ENCODE peak calls at places on chromosome 2, in seven cellular contexts. Z, G, Y, K, J, E and C are unnamed samples.

GRCh38 chr2:124482551-124482950 is 457.5 kb downstream of the CNTNAP5 start:
- DNase-seq in Z (no peak), G (no peak), Y (peak), K (no peak), J (no peak), E (no peak), C (no peak)

GRCh38 chr2:96506907-96507240 is 1.7 kb upstream of the NEURL3 start:
- DNase-seq in Z (no peak), G (no peak), Y (no peak), K (no peak), J (no peak), E (no peak), C (no peak)

GRCh38 chr2:166180951-166181812 is 53.4 kb upstream of the SCN1A start:
- DNase-seq in Z (peak), G (peak), Y (peak), K (peak), J (peak), E (no peak), C (peak)

GRCh38 chr2:104853926-104854506 is at the start of gene POU3F3:
- DNase-seq in Z (no peak), G (peak), Y (peak), K (no peak), J (peak), E (peak), C (peak)

GRCh38 chr2:67631474-67631873 is 234.3 kb downstream of the ETAA1 start:
- DNase-seq in Z (peak), G (no peak), Y (peak), K (no peak), J (no peak), E (no peak), C (peak)

GRCh38 chr2:162465430-162465829 is 121.5 kb downstream of the GCA start:
- DNase-seq in Z (no peak), G (no peak), Y (no peak), K (no peak), J (no peak), E (no peak), C (no peak)

GRCh38 chr2:135337066-135337465 is 194.0 kb downstream of the ZRANB3 start:
- DNase-seq in Z (peak), G (no peak), Y (no peak), K (no peak), J (no peak), E (no peak), C (no peak)

GRCh38 chr2:28868611-28869010 is 1.5 kb downstream of the TRMT61B start:
- DNase-seq in Z (no peak), G (no peak), Y (peak), K (no peak), J (no peak), E (no peak), C (no peak)

GRCh38 chr2:46315103-46315890 is 18.1 kb downstream of the EPAS1 start:
- DNase-seq in Z (peak), G (peak), Y (no peak), K (no peak), J (peak), E (peak), C (peak)

DNA sequence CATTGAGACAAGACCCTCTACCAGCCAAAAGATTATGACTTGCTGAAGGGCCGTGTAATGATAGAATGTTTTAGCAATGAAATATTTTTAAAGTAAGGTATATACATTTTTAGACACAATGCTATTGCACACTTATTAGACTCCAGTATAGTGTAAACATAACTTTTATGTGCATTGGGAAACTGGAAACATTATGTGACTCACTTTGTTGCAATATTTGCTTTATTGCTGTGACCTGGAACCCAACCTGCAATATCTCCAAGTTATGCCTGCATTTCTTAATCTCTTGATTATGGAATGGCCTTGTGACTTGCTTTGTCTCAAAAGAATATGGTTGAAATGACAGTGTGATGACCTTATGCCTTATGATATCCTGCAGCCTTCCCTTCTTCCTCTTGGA is 502.0 kb downstream of the EPHA4 start:
- DNase-seq in Z (no peak), G (no peak), Y (no peak), K (no peak), J (no peak), E (no peak), C (no peak)
- TF ChIP-seq CTCF in Z (no peak), G (no peak), Y (no peak), K (no peak), J (no peak), E (no peak), C (no peak)

GRCh38 chr2:232322560-232323327 is 55.8 kb upstream of the ALPP start:
- DNase-seq in Z (no peak), G (no peak), Y (no peak), K (no peak), J (no peak), E (peak), C (no peak)
- H3K4me3 ChIP-seq in Z (no peak), G (no peak), Y (no peak), K (no peak), J (no peak), E (no peak), C (no peak)

GRCh38 chr2:230321031-230321430 is 6.0 kb upstream of the SP140L start:
- DNase-seq in Z (no peak), G (no peak), Y (no peak), K (no peak), J (no peak), E (no peak), C (no peak)

GRCh38 chr2:230322561-230323384 is 4.2 kb upstream of the SP140L start:
- DNase-seq in Z (no peak), G (no peak), Y (no peak), K (no peak), J (no peak), E (no peak), C (no peak)

GRCh38 chr2:230319211-230319862 is 7.7 kb upstream of the SP140L start:
- DNase-seq in Z (no peak), G (no peak), Y (no peak), K (peak), J (no peak), E (no peak), C (no peak)

GRCh38 chr2:230317366-230317765 is 9.6 kb upstream of the SP140L start:
- DNase-seq in Z (no peak), G (no peak), Y (no peak), K (no peak), J (no peak), E (no peak), C (no peak)

GRCh38 chr2:230318190-230319121 is 8.5 kb upstream of the SP140L start:
- DNase-seq in Z (no peak), G (no peak), Y (no peak), K (no peak), J (no peak), E (no peak), C (no peak)
- TF ChIP-seq CTCF in Z (no peak), G (no peak), Y (no peak), K (no peak), J (no peak), E (no peak), C (no peak)

GRCh38 chr2:239273280-239274234 is 127.3 kb downstream of the HDAC4 start:
- DNase-seq in Z (no peak), G (no peak), Y (no peak), K (no peak), J (no peak), E (peak), C (no peak)

GRCh38 chr2:239275871-239276812 is 124.7 kb downstream of the HDAC4 start:
- DNase-seq in Z (peak), G (peak), Y (no peak), K (no peak), J (peak), E (peak), C (no peak)

GRCh38 chr2:239274391-239275001 is 126.3 kb downstream of the HDAC4 start:
- DNase-seq in Z (peak), G (peak), Y (peak), K (no peak), J (peak), E (peak), C (peak)

GRCh38 chr2:239276813-239277193 is 124.0 kb downstream of the HDAC4 start:
- DNase-seq in Z (no peak), G (no peak), Y (no peak), K (no peak), J (no peak), E (peak), C (no peak)

DNA sequence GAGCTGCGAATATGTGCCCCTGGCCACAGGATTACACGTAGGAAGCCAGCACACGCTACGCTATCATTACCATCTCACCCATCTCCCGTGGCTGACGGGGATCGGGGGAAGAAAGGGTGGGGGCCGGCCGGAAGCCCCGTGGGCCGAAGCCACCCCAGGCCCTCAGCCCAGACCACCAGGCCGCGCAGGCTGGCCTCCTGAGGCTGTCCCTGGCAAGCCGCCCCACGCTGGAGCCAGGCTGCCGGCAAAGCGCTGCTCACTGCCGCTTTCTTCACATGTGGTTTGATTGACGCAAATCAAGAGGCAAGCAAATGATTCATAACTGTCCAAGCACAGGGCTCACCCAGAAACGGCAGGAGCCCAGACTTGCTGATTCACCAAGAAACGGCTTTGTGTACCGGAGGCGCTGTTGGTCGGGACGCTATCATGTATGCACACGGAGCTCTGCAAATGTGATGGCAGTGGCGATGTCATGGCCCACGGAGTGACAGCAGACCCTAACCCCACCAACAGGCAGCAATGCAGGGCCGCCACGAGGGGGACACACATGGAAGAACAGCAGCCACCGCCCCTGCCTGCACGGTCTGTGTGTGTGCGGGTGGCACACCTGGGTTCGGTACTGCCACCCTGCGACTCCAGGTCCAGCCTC is 125.7 kb downstream of the HDAC4 start:
- DNase-seq in Z (peak), G (peak), Y (no peak), K (no peak), J (peak), E (peak), C (peak)
- H3K4me3 ChIP-seq in Z (no peak), G (peak), Y (no peak), K (no peak), J (peak), E (peak), C (no peak)

DNA sequence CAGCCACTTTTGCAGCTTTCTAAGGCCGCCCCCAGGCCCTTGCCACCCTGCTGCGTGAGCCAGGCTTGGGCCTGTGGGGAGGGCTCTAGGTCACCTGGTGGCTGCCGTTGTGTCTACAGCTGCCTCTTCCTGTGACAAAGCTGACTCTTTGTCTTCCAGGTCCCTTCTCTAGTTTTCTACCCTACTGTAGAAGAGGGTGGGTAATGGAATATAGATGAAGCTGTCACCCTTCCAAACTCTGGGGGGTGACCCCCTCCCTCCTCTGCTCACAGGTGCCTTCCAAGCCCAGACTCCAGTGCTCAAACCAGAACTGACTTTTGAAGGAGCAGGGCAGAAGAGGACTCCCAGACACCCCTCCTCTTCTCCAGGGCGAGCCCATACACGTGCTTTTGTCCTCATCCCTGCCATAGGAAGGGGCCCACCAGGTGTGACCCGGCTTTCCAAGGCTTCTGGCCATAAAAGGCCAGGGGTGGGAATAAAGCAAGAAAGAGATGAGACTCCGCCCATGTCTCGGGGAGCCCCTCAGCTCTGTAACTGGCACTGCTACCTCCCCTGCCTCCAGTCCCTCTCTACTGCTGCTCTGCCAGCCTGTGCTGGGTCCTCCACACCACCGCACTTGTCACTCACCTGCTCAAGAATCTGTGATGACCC is 17.9 kb upstream of the SDC1 start:
- DNase-seq in Z (no peak), G (no peak), Y (peak), K (no peak), J (no peak), E (no peak), C (no peak)
- TF ChIP-seq CTCF in Z (no peak), G (no peak), Y (no peak), K (peak), J (no peak), E (no peak), C (no peak)

GRCh38 chr2:11481426-11481788 is 15.4 kb upstream of the E2F6 start:
- DNase-seq in Z (no peak), G (no peak), Y (peak), K (no peak), J (no peak), E (no peak), C (no peak)
- H3K4me3 ChIP-seq in Z (no peak), G (no peak), Y (peak), K (no peak), J (no peak), E (no peak), C (no peak)